ENCODE peak calls at places on chromosomes 11 and 22, in seven cellular contexts. M is stomach; I is smooth muscle cell of the brain vasculature; T is stimulated activated CD4-positive, alpha-beta T cell treated with anti-CD3 and anti-CD28 coated beads, Interleukin-1b, Interleukin-23, amount 100 ng/mL, for 24 hours; J is naive thymus-derived CD4-positive, alpha-beta T cell; P is AG09309; C is mucosa of gallbladder. V is an unnamed sample.

GRCh38 chr22:36659762-36660509 is 43.6 kb downstream of the CACNG2 start:
- DNase-seq in I (peak), C (peak), P (peak), T (peak), M (peak), J (no peak), V (peak)

GRCh38 chr11:71488086-71488967 is 35.3 kb downstream of the NADSYN1 start:
- DNase-seq in I (no peak), J (no peak), C (no peak), P (no peak), M (no peak), T (no peak), V (peak)

GRCh38 chr11:92393218-92393617 is 168.6 kb downstream of the FAT3 start:
- DNase-seq in J (no peak), T (no peak), P (no peak), I (no peak), C (no peak), M (no peak), V (no peak)

GRCh38 chr11:25441432-25441831 is 890.5 kb upstream of the ANO3 start:
- DNase-seq in J (no peak), M (no peak), C (no peak), P (no peak), T (no peak), I (no peak), V (no peak)

GRCh38 chr11:119580751-119581150 is 148.2 kb downstream of the NECTIN1 start:
- DNase-seq in C (no peak), I (no peak), P (no peak), J (no peak), T (no peak), M (no peak), V (no peak)

GRCh38 chr11:20055312-20055711 is 105.0 kb downstream of the DBX1 start:
- DNase-seq in M (no peak), P (no peak), I (no peak), T (no peak), J (no peak), C (no peak), V (no peak)

GRCh38 chr11:22677153-22677890 is 10.9 kb downstream of the GAS2 start:
- DNase-seq in M (no peak), J (no peak), I (no peak), C (no peak), T (no peak), P (no peak), V (no peak)

GRCh38 chr22:31277741-31278642 is 14.3 kb downstream of the PIK3IP1 start:
- DNase-seq in T (no peak), M (no peak), I (no peak), J (no peak), P (no peak), C (no peak), V (no peak)

GRCh38 chr11:28819741-28820140 is 711.6 kb downstream of the METTL15 start:
- DNase-seq in J (no peak), I (no peak), C (no peak), M (no peak), T (no peak), P (no peak), V (no peak)

V was measured in fibroblast of villous mesenchyme.